ENCODE peak calls at places on chromosomes 16 and 17, in seven cellular contexts. D is CD8-positive, alpha-beta memory T cell; Y is thoracic aorta; V is astrocyte of the cerebellum; Z is tibial artery; K is cardiac fibroblast; F is neural progenitor cell. S is an unnamed sample.
A peak's percentile ranks its signal among the peaks of the same experiment; 100 is the strongest.

GRCh38 chr17:45792995-45793755 is 9.1 kb downstream of the CRHR1 start:
- DNase-seq in D (no peak), Y (no peak), V (no peak), Z (no peak), K (peak; percentile 37), F (no peak), S (no peak)

GRCh38 chr17:7184091-7184488 is 4.9 kb upstream of the ASGR1 start:
- DNase-seq in D (no peak), Y (no peak), V (no peak), Z (no peak), K (no peak), F (no peak), S (no peak)

GRCh38 chr17:66541461-66542182 is 239.2 kb downstream of the PRKCA start:
- DNase-seq in D (no peak), Y (no peak), V (no peak), Z (no peak), K (peak; percentile 67), F (no peak), S (no peak)

GRCh38 chr17:39791296-39791992 is 53.7 kb downstream of the GRB7 start:
- DNase-seq in D (peak; percentile 56), Y (no peak), V (no peak), Z (no peak), K (no peak), F (peak; percentile 54), S (peak; percentile 56)

GRCh38 chr16:85286066-85286712 is 173.9 kb upstream of the CIBAR2 start:
- DNase-seq in D (no peak), Y (peak; percentile 54), V (peak; percentile 51), Z (peak; percentile 95), K (peak; percentile 51), F (no peak), S (no peak)

GRCh38 chr17:50093807-50094206 is 1.3 kb upstream of the PDK2 start:
- DNase-seq in D (no peak), Y (no peak), V (no peak), Z (no peak), K (no peak), F (no peak), S (no peak)

GRCh38 chr17:76550712-76551615 is 11.1 kb downstream of the PRCD start:
- DNase-seq in D (no peak), Y (no peak), V (no peak), Z (no peak), K (peak; percentile 68), F (no peak), S (no peak)

GRCh38 chr17:28230011-28230410 is 89.0 kb upstream of the TMEM97 start:
- DNase-seq in D (no peak), Y (no peak), V (no peak), Z (peak; percentile 38), K (no peak), F (no peak), S (peak; percentile 17)

GRCh38 chr17:8221663-8222379 is 11.4 kb upstream of the AURKB start:
- DNase-seq in D (peak; percentile 93), Y (peak; percentile 81), V (peak; percentile 79), Z (peak; percentile 93), K (peak; percentile 96), F (peak; percentile 89), S (peak; percentile 92)

GRCh38 chr16:7246578-7246977 is 86.1 kb upstream of the RBFOX1 start:
- DNase-seq in D (no peak), Y (no peak), V (no peak), Z (no peak), K (no peak), F (peak; percentile 73), S (no peak)

GRCh38 chr16:84281077-84281476 is 13.6 kb upstream of the WFDC1 start:
- DNase-seq in D (no peak), Y (no peak), V (no peak), Z (no peak), K (peak; percentile 34), F (peak; percentile 36), S (no peak)

GRCh38 chr16:58027341-58028167 is 2.0 kb downstream of the MMP15 start:
- DNase-seq in D (no peak), Y (no peak), V (no peak), Z (no peak), K (peak; percentile 22), F (peak; percentile 87), S (no peak)

GRCh38 chr16:21172650-21173049 is 14.2 kb downstream of the LDAF1 start:
- DNase-seq in D (no peak), Y (no peak), V (no peak), Z (no peak), K (no peak), F (no peak), S (no peak)

GRCh38 chr16:70647461-70648359 is 1.4 kb downstream of the IL34 start:
- DNase-seq in D (no peak), Y (no peak), V (no peak), Z (no peak), K (no peak), F (no peak), S (no peak)

GRCh38 chr16:1105888-1106620 is 10.0 kb upstream of the C1QTNF8 start:
- DNase-seq in D (no peak), Y (no peak), V (no peak), Z (peak; percentile 81), K (peak; percentile 57), F (peak; percentile 91), S (no peak)

GRCh38 chr17:2694381-2695242 is 17.0 kb downstream of the CLUH start:
- DNase-seq in D (no peak), Y (no peak), V (no peak), Z (peak; percentile 62), K (no peak), F (no peak), S (no peak)

GRCh38 chr17:78665952-78666920 is 89.0 kb upstream of the DNAH17 start:
- DNase-seq in D (peak; percentile 61), Y (no peak), V (no peak), Z (no peak), K (no peak), F (peak; percentile 24), S (peak; percentile 73)

GRCh38 chr17:41919165-41919817 is 540 bp upstream of the ACLY start:
- DNase-seq in D (no peak), Y (no peak), V (peak; percentile 27), Z (peak; percentile 90), K (no peak), F (peak; percentile 85), S (no peak)

GRCh38 chr17:42072323-42073187 is 22.2 kb upstream of the C17orf113 start:
- DNase-seq in D (no peak), Y (no peak), V (no peak), Z (no peak), K (no peak), F (peak; percentile 79), S (no peak)

GRCh38 chr16:4261557-4262172 is 11.2 kb downstream of the TFAP4 start:
- DNase-seq in D (no peak), Y (no peak), V (no peak), Z (no peak), K (peak; percentile 35), F (peak; percentile 89), S (peak; percentile 18)

GRCh38 chr16:79587897-79588296 is 12.6 kb downstream of the MAF start:
- DNase-seq in D (no peak), Y (no peak), V (no peak), Z (no peak), K (no peak), F (no peak), S (no peak)
- H3K4me3 ChIP-seq in D (no peak overlapping the region), Y (no peak overlapping the region), V (no peak overlapping the region), Z (no peak overlapping the region), K (no peak overlapping the region), F (no peak overlapping the region), S (no peak overlapping the region)

DNA sequence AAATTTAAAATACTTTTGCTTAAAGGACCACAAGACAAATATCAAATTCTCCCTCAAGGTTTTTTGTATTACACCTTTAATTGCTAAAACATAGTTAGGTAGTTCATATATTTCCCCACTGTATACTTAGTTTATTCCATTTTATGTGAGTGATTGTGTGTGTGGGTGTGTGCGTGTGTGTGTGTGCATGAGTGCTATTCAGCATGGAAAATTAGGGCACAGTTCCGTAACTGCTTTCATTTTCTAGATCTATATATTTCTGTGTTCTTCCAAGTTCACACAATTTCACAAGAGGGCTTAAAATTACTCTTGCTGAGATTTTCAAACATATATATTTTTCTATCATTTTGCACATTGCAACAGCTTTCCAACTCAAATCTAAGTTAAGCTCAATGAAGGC is 782.9 kb upstream of the SOX9 start:
- DNase-seq in D (no peak), Y (no peak), V (no peak), Z (no peak), K (peak; percentile 8), F (no peak), S (no peak)
- H3K4me3 ChIP-seq in D (no peak overlapping the region), Y (no peak overlapping the region), V (no peak overlapping the region), Z (no peak overlapping the region), K (no peak overlapping the region), F (no peak overlapping the region), S (no peak overlapping the region)

DNA sequence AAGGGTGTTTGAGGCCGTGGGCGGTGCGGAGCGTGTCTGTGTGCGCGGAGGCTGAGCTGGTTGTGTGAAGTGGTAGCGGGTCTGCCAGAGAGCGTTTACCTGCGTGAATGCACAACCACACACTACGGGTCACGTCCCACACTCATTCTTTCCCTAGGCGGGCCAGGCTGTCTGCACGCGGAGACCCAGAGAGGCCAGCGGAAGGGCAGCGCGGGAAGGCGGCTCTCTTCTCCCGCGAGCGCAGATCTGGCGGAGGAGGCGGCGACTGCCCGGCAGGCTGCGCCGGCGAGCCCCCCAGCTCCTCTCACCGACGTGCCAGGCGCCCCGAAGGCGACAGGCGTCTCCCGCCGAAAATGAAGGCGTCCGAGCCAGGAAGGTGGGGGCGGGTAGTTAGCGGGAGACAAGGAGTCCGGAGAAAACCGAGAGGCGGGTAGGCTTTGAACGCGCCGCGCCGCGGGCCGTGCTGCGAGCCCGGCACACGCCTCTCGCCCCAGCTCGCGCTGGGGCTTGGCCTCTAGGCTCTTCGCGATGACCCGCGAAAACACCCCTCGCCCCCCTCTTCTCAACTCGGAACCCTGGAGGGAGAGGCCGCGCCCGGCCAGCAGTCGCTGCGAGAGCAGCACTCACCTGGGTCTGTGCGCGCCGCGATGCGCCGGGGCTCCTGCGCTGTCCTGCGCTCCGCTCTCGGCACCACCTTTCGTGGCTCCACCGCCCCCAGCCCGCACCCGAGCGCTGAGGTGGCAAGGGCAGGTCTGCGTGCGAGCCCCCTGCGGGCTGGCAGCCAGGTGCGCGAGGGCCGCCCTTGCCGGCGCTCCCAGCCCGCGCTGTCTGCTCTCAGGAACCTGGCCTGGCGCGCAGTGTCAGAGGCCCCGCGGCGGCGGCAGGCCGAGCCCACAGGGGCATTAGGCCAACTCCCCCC is 2.0 kb upstream of the FOXF1 start:
- DNase-seq in D (no peak), Y (no peak), V (no peak), Z (no peak), K (peak; percentile 27), F (peak; percentile 63), S (no peak)
- H3K4me3 ChIP-seq in D (no peak overlapping the region), Y (peak overlapping the region; percentile 73), V (peak overlapping the region; percentile 71), Z (peak overlapping the region; percentile 75), K (no peak overlapping the region), F (peak overlapping the region; percentile 1), S (no peak overlapping the region)

GRCh38 chr16:51116353-51116752 is 34.7 kb downstream of the SALL1 start:
- DNase-seq in D (no peak), Y (no peak), V (no peak), Z (no peak), K (no peak), F (no peak), S (no peak)

GRCh38 chr16:51112311-51112710 is 38.8 kb downstream of the SALL1 start:
- DNase-seq in D (no peak), Y (no peak), V (no peak), Z (no peak), K (no peak), F (no peak), S (no peak)

GRCh38 chr16:51110618-51111234 is 40.3 kb downstream of the SALL1 start:
- DNase-seq in D (no peak), Y (no peak), V (no peak), Z (no peak), K (no peak), F (no peak), S (no peak)

GRCh38 chr16:51113254-51114125 is 37.6 kb downstream of the SALL1 start:
- DNase-seq in D (no peak), Y (no peak), V (no peak), Z (no peak), K (no peak), F (peak; percentile 87), S (no peak)

GRCh38 chr16:51114369-51114768 is 36.7 kb downstream of the SALL1 start:
- DNase-seq in D (no peak), Y (no peak), V (no peak), Z (no peak), K (no peak), F (peak; percentile 60), S (no peak)
- H3K4me3 ChIP-seq in D (no peak overlapping the region), Y (no peak overlapping the region), V (no peak overlapping the region), Z (no peak overlapping the region), K (no peak overlapping the region), F (peak overlapping the region; percentile 41), S (no peak overlapping the region)